ENCODE peak calls at places on chromosomes 13 and 19, in nine cellular contexts. One of them, this sample, is unnamed.

GRCh38 chr19:18899624-18900560 is 3.9 kb upstream of the CERS1 start:
- DNase-seq in DMS153: no peak
- DNase-seq in activated naive CD4-positive, alpha-beta T cell treated with anti-CD3 and anti-CD28 coated beads for 36 hours: no peak
- DNase-seq in cardiac fibroblast: no peak
- DNase-seq in HFF-Myc: no peak
- DNase-seq in HEK293T: no peak
- DNase-seq in AG04449: no peak
- DNase-seq in ELF-1: no peak
- DNase-seq in bronchial epithelial cell: no peak
- DNase-seq in this sample: no peak

GRCh38 chr13:110347535-110348308 is 40.6 kb downstream of the COL4A2 start:
- DNase-seq in bronchial epithelial cell: peak
- DNase-seq in cardiac fibroblast: peak
- DNase-seq in ELF-1: peak
- DNase-seq in DMS153: no peak
- DNase-seq in activated naive CD4-positive, alpha-beta T cell treated with anti-CD3 and anti-CD28 coated beads for 36 hours: no peak
- DNase-seq in HFF-Myc: no peak
- DNase-seq in HEK293T: no peak
- DNase-seq in AG04449: no peak
- DNase-seq in this sample: peak

GRCh38 chr13:60790620-60791019 is 393.6 kb downstream of the TDRD3 start:
- DNase-seq in DMS153: no peak
- DNase-seq in HEK293T: no peak
- DNase-seq in bronchial epithelial cell: no peak
- DNase-seq in ELF-1: peak
- DNase-seq in AG04449: no peak
- DNase-seq in activated naive CD4-positive, alpha-beta T cell treated with anti-CD3 and anti-CD28 coated beads for 36 hours: no peak
- DNase-seq in cardiac fibroblast: no peak
- DNase-seq in HFF-Myc: no peak
- DNase-seq in this sample: no peak

GRCh38 chr13:97544041-97544765 is 110.2 kb downstream of the RAP2A start:
- DNase-seq in bronchial epithelial cell: no peak
- DNase-seq in ELF-1: no peak
- DNase-seq in AG04449: peak
- DNase-seq in cardiac fibroblast: no peak
- DNase-seq in DMS153: no peak
- DNase-seq in HEK293T: no peak
- DNase-seq in HFF-Myc: no peak
- DNase-seq in activated naive CD4-positive, alpha-beta T cell treated with anti-CD3 and anti-CD28 coated beads for 36 hours: no peak
- DNase-seq in this sample: peak

GRCh38 chr13:83220241-83220640 is 662.0 kb downstream of the SLITRK1 start:
- DNase-seq in bronchial epithelial cell: peak
- DNase-seq in DMS153: no peak
- DNase-seq in HFF-Myc: no peak
- DNase-seq in cardiac fibroblast: peak
- DNase-seq in activated naive CD4-positive, alpha-beta T cell treated with anti-CD3 and anti-CD28 coated beads for 36 hours: no peak
- DNase-seq in ELF-1: no peak
- DNase-seq in AG04449: no peak
- DNase-seq in HEK293T: no peak
- DNase-seq in this sample: peak

GRCh38 chr13:29774830-29775229 is 75.6 kb downstream of the UBL3 start:
- DNase-seq in AG04449: no peak
- DNase-seq in cardiac fibroblast: no peak
- DNase-seq in ELF-1: no peak
- DNase-seq in activated naive CD4-positive, alpha-beta T cell treated with anti-CD3 and anti-CD28 coated beads for 36 hours: no peak
- DNase-seq in HEK293T: no peak
- DNase-seq in bronchial epithelial cell: no peak
- DNase-seq in DMS153: no peak
- DNase-seq in HFF-Myc: no peak
- DNase-seq in this sample: no peak

GRCh38 chr13:99955107-99955746 is 16.3 kb downstream of the ZIC5 start:
- DNase-seq in cardiac fibroblast: no peak
- DNase-seq in ELF-1: no peak
- DNase-seq in activated naive CD4-positive, alpha-beta T cell treated with anti-CD3 and anti-CD28 coated beads for 36 hours: no peak
- DNase-seq in DMS153: no peak
- DNase-seq in HEK293T: no peak
- DNase-seq in bronchial epithelial cell: no peak
- DNase-seq in HFF-Myc: no peak
- DNase-seq in AG04449: no peak
- DNase-seq in this sample: no peak

GRCh38 chr13:28449826-28450773 is 44.8 kb downstream of the FLT1 start:
- DNase-seq in activated naive CD4-positive, alpha-beta T cell treated with anti-CD3 and anti-CD28 coated beads for 36 hours: no peak
- DNase-seq in DMS153: no peak
- DNase-seq in cardiac fibroblast: no peak
- DNase-seq in HFF-Myc: peak
- DNase-seq in bronchial epithelial cell: no peak
- DNase-seq in ELF-1: no peak
- DNase-seq in AG04449: no peak
- DNase-seq in HEK293T: no peak
- DNase-seq in this sample: peak

GRCh38 chr13:109126973-109127615 is 497.7 kb downstream of the MYO16 start:
- DNase-seq in HFF-Myc: no peak
- DNase-seq in HEK293T: no peak
- DNase-seq in AG04449: no peak
- DNase-seq in activated naive CD4-positive, alpha-beta T cell treated with anti-CD3 and anti-CD28 coated beads for 36 hours: no peak
- DNase-seq in cardiac fibroblast: no peak
- DNase-seq in bronchial epithelial cell: no peak
- DNase-seq in ELF-1: no peak
- DNase-seq in DMS153: no peak
- DNase-seq in this sample: no peak